ENCODE peak calls at places on chromosomes 4 and X, in five cellular contexts. E is aorta; U is H7; J is CD4-positive, alpha-beta memory T cell; A is GM23248. C is an unnamed sample.

GRCh38 chr4:77073981-77074865 is 1.6 kb downstream of the CCNI start:
- DNase-seq in E (no peak), U (no peak), J (no peak), A (peak; percentile 44), C (no peak)

GRCh38 chr4:140637836-140638235 is 69.1 kb upstream of the UCP1 start:
- DNase-seq in E (no peak), U (peak; percentile 69), J (peak; percentile 33), A (peak; percentile 45), C (no peak)

GRCh38 chrX:85084770-85085393 is 81.2 kb downstream of the APOOL start:
- DNase-seq in E (no peak), U (peak; percentile 46), J (no peak), A (peak; percentile 34), C (no peak)

GRCh38 chr4:155703486-155704227 is 37.0 kb downstream of the GUCY1A1 start:
- DNase-seq in E (no peak), U (no peak), J (no peak), A (peak; percentile 38), C (no peak)

GRCh38 chr4:7938513-7939376 is 916 bp downstream of the AFAP1 start:
- DNase-seq in E (peak; percentile 82), U (peak; percentile 85), J (peak; percentile 50), A (peak; percentile 66), C (peak; percentile 13)

GRCh38 chrX:110136136-110136535 is 133.2 kb downstream of the TMEM164 start:
- DNase-seq in E (no peak), U (no peak), J (no peak), A (no peak), C (no peak)

GRCh38 chr4:53307819-53308773 is 57.8 kb downstream of the SCFD2 start:
- DNase-seq in E (no peak), U (no peak), J (no peak), A (peak; percentile 68), C (no peak)

GRCh38 chr4:46994007-46994405 is 625 bp upstream of the GABRA4 start:
- DNase-seq in E (no peak), U (peak; percentile 35), J (no peak), A (no peak), C (no peak)

GRCh38 chr4:73172166-73172565 is 86.4 kb downstream of the ANKRD17 start:
- DNase-seq in E (no peak), U (no peak), J (no peak), A (no peak), C (no peak)

GRCh38 chrX:82677281-82677680 is 830.8 kb upstream of the POU3F4 start:
- DNase-seq in E (no peak), U (no peak), J (no peak), A (no peak), C (no peak)

GRCh38 chr4:6349896-6350295 is 80.2 kb downstream of the WFS1 start:
- DNase-seq in E (no peak), U (no peak), J (no peak), A (no peak), C (no peak)

GRCh38 chr4:3870567-3870962 is 104.4 kb downstream of the ADRA2C start:
- DNase-seq in E (peak; percentile 24), U (no peak), J (no peak), A (no peak), C (no peak)
- H3K27me3 ChIP-seq in E (no peaks in the 10 kb centered on the region), U (peaks cover 30% of the 10 kb centered on the region), J (no peaks in the 10 kb centered on the region), A (peaks cover 51% of the 10 kb centered on the region), C (peaks cover 37% of the 10 kb centered on the region)

GRCh38 chrX:141917801-141918200 is 14.1 kb downstream of the MAGEC1 start:
- DNase-seq in E (no peak), U (no peak), J (no peak), A (no peak), C (no peak)
- H3K27me3 ChIP-seq in E (no peaks in the 10 kb centered on the region), U (no peaks in the 10 kb centered on the region), J (no peaks in the 10 kb centered on the region), A (no peaks in the 10 kb centered on the region), C (no peaks in the 10 kb centered on the region)

GRCh38 chr4:1767058-1767769 is 25.9 kb upstream of the FGFR3 start:
- DNase-seq in E (no peak), U (peak; percentile 96), J (no peak), A (peak; percentile 29), C (no peak)

GRCh38 chr4:1768367-1769034 is 24.6 kb upstream of the FGFR3 start:
- DNase-seq in E (no peak), U (peak; percentile 83), J (no peak), A (no peak), C (no peak)

GRCh38 chr4:1766336-1767057 is 26.6 kb upstream of the FGFR3 start:
- DNase-seq in E (no peak), U (peak; percentile 92), J (no peak), A (no peak), C (no peak)

GRCh38 chr4:1769692-1770091 is 23.4 kb upstream of the FGFR3 start:
- DNase-seq in E (no peak), U (no peak), J (no peak), A (no peak), C (no peak)

DNA sequence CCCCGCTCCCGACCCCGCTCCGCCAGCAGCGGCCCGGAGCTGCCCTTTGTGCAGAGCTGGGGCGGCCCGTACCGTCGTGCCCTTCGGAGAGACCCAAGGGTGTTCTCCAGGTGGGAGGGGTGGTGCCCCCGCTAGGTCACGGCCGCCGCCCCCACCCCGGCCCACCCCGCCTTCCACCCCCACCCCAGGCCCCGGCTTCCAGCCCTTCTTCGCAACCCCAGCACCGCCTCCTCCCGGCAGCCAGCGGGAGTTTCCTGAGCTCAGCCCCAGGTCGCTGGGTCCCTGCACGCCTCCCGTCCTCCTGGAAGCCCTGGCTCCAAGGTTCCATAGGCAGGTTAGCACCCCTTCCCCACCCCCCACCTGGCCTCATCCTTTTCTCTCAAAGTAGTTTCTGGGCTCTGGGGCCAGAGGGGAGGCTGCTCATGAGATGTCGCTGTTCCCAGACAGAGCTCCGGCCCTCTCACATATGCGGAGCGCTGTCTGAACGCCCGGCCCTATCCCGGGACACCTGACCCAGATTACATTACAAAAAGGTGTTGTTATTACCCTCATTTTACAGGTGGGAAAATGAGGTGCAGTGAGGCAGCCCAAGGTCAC is 25.2 kb upstream of the FGFR3 start:
- DNase-seq in E (no peak), U (peak; percentile 97), J (no peak), A (peak; percentile 71), C (no peak)
- H3K27me3 ChIP-seq in E (no peaks in the 10 kb centered on the region), U (peaks cover 1% of the 10 kb centered on the region), J (peaks cover 4% of the 10 kb centered on the region), A (no peaks in the 10 kb centered on the region), C (peaks cover 38% of the 10 kb centered on the region)

GRCh38 chrX:140501321-140501720 is 3.5 kb downstream of the SOX3 start:
- DNase-seq in E (no peak), U (peak; percentile 68), J (no peak), A (no peak), C (no peak)

GRCh38 chrX:140500427-140500826 is 4.4 kb downstream of the SOX3 start:
- DNase-seq in E (no peak), U (peak; percentile 43), J (no peak), A (no peak), C (no peak)

GRCh38 chrX:140502491-140503229 is 2.2 kb downstream of the SOX3 start:
- DNase-seq in E (no peak), U (peak; percentile 30), J (no peak), A (peak; percentile 31), C (no peak)

GRCh38 chrX:140503230-140503585 is 1.7 kb downstream of the SOX3 start:
- DNase-seq in E (no peak), U (peak; percentile 36), J (no peak), A (no peak), C (no peak)

DNA sequence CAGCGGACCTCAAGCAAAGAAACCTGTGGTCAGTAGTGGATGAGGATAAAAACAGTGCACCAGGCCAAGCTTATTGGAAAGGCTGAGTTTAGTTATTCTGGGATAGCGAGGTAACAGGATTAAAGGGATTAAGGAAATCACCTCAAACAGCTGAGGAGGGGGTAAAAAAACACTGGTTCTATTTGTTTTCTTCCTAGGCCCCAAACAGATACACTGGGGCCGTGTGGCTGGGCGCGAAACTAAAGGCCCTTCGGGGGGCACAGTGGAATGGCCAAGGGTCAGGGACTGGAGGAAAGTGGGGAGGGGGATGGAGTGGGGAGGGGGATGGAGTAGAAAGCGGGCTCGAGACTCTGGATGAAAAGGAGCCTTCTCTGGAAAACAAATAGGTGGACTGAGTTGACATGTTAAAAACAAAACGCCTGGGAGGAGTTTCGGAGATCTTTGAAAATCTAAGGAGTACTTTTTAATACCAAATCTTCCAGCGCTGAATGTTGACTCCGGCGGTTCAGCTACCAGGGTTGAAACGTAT is 2.9 kb downstream of the SOX3 start:
- DNase-seq in E (no peak), U (peak; percentile 54), J (no peak), A (no peak), C (no peak)
- H3K27me3 ChIP-seq in E (no peaks in the 10 kb centered on the region), U (peaks cover 73% of the 10 kb centered on the region), J (no peaks in the 10 kb centered on the region), A (peaks cover 41% of the 10 kb centered on the region), C (peaks cover 50% of the 10 kb centered on the region)

GRCh38 chr4:88962430-88962829 is 94.6 kb downstream of the FAM13A start:
- DNase-seq in E (no peak), U (no peak), J (no peak), A (no peak), C (no peak)
- H3K27me3 ChIP-seq in E (no peaks in the 10 kb centered on the region), U (no peaks in the 10 kb centered on the region), J (no peaks in the 10 kb centered on the region), A (no peaks in the 10 kb centered on the region), C (no peaks in the 10 kb centered on the region)

C was measured in CD4-positive, alpha-beta T cell.